ENCODE peak calls at places on chromosomes 7 and 10, in nine cellular contexts. D is Karpas-422; C is cerebellar cortex; U is kidney epithelial cell; T is activated CD8-positive, alpha-beta memory T cell treated with anti-CD3 and anti-CD28 coated beads for 48 hours; X is fibroblast of pulmonary artery; S is GDM1; V is stimulated activated CD4-positive, alpha-beta T cell treated with anti-CD3 and anti-CD28 coated beads, Interleukin-2, amount 100 ng/mL, for 24 hours; F is activated effector memory CD4-positive, alpha-beta T cell treated with anti-CD3 and anti-CD28 coated beads, Interleukin-2, amount 50 U/mL, for 16 hours. B is an unnamed sample.

GRCh38 chr10:103807996-103808395 is 47.4 kb downstream of the SH3PXD2A start:
- DNase-seq in D (no peak), C (no peak), U (no peak), T (no peak), X (no peak), S (no peak), V (no peak), F (no peak), B (no peak)

GRCh38 chr10:31749293-31749692 is 179.3 kb downstream of the ARHGAP12 start:
- DNase-seq in D (no peak), C (no peak), U (no peak), T (no peak), X (no peak), S (no peak), V (no peak), F (no peak), B (no peak)

GRCh38 chr7:74290999-74291441 is 1.8 kb downstream of the CLIP2 start:
- DNase-seq in D (no peak), C (no peak), U (no peak), T (no peak), X (no peak), S (no peak), V (no peak), F (no peak), B (no peak)

GRCh38 chr10:22621726-22622125 is 92.7 kb downstream of the PIP4K2A start:
- DNase-seq in D (no peak), C (no peak), U (no peak), T (no peak), X (no peak), S (no peak), V (no peak), F (no peak), B (no peak)

GRCh38 chr10:58590152-58590551 is 77.5 kb downstream of the BICC1 start:
- DNase-seq in D (no peak), C (no peak), U (peak), T (no peak), X (peak), S (no peak), V (no peak), F (no peak), B (no peak)

GRCh38 chr7:55733584-55733983 is 129.0 kb downstream of the SEPTIN14 start:
- DNase-seq in D (no peak), C (no peak), U (peak), T (no peak), X (peak), S (no peak), V (no peak), F (no peak), B (no peak)

GRCh38 chr7:135620980-135621850 is 41.1 kb upstream of the STMP1 start:
- DNase-seq in D (peak), C (peak), U (peak), T (no peak), X (peak), S (peak), V (peak), F (no peak), B (no peak)

GRCh38 chr7:130598056-130598455 is 70.5 kb downstream of the COPG2 start:
- DNase-seq in D (no peak), C (no peak), U (no peak), T (no peak), X (no peak), S (no peak), V (no peak), F (no peak), B (no peak)

GRCh38 chr7:102432476-102433318 is 678 bp upstream of the ORAI2 start:
- DNase-seq in D (no peak), C (peak), U (no peak), T (no peak), X (no peak), S (no peak), V (no peak), F (no peak), B (peak)

GRCh38 chr7:116315293-116315692 is 105.0 kb downstream of the TES start:
- DNase-seq in D (no peak), C (no peak), U (peak), T (no peak), X (no peak), S (no peak), V (no peak), F (no peak), B (no peak)

GRCh38 chr7:81488210-81488609 is 281.6 kb downstream of the HGF start:
- DNase-seq in D (no peak), C (no peak), U (no peak), T (no peak), X (no peak), S (no peak), V (no peak), F (no peak), B (no peak)

GRCh38 chr10:92436611-92437010 is 137.3 kb downstream of the IDE start:
- DNase-seq in D (no peak), C (no peak), U (no peak), T (no peak), X (no peak), S (no peak), V (no peak), F (no peak), B (no peak)

GRCh38 chr7:94451276-94451675 is 56.6 kb downstream of the COL1A2 start:
- DNase-seq in D (no peak), C (no peak), U (no peak), T (no peak), X (no peak), S (no peak), V (no peak), F (no peak), B (no peak)

GRCh38 chr10:98038333-98038732 is 7.9 kb upstream of the CRTAC1 start:
- DNase-seq in D (no peak), C (no peak), U (no peak), T (no peak), X (no peak), S (no peak), V (no peak), F (no peak), B (no peak)

GRCh38 chr10:115566867-115567266 is 473.7 kb downstream of the ATRNL1 start:
- DNase-seq in D (no peak), C (no peak), U (no peak), T (no peak), X (no peak), S (no peak), V (no peak), F (no peak), B (no peak)

GRCh38 chr7:157347217-157347904 is 10.6 kb downstream of the DNAJB6 start:
- DNase-seq in D (no peak), C (no peak), U (no peak), T (no peak), X (peak), S (no peak), V (no peak), F (no peak), B (no peak)

GRCh38 chr7:7577888-7578287 is 11.2 kb downstream of the MIOS start:
- DNase-seq in D (no peak), C (no peak), U (no peak), T (no peak), X (no peak), S (no peak), V (no peak), F (no peak), B (no peak)

GRCh38 chr10:132733926-132734325 is 52.0 kb downstream of the NKX6-2 start:
- DNase-seq in D (no peak), C (no peak), U (no peak), T (no peak), X (no peak), S (no peak), V (no peak), F (no peak), B (no peak)

GRCh38 chr7:82578430-82578829 is 134.9 kb upstream of the CACNA2D1 start:
- DNase-seq in D (no peak), C (no peak), U (no peak), T (no peak), X (peak), S (no peak), V (no peak), F (no peak), B (no peak)

GRCh38 chr7:90669492-90669891 is 73.4 kb downstream of the CDK14 start:
- DNase-seq in D (no peak), C (no peak), U (no peak), T (no peak), X (no peak), S (no peak), V (no peak), F (no peak), B (no peak)

GRCh38 chr7:72336887-72337821 is 75.0 kb downstream of the CALN1 start:
- DNase-seq in D (no peak), C (peak), U (no peak), T (no peak), X (no peak), S (peak), V (no peak), F (no peak), B (no peak)

GRCh38 chr7:150642926-150643325 is 10.7 kb upstream of the GIMAP6 start:
- DNase-seq in D (no peak), C (no peak), U (no peak), T (no peak), X (no peak), S (no peak), V (no peak), F (no peak), B (no peak)

GRCh38 chr10:34978080-34978479 is 112.1 kb downstream of the CUL2 start:
- DNase-seq in D (no peak), C (no peak), U (no peak), T (no peak), X (no peak), S (no peak), V (no peak), F (no peak), B (no peak)

GRCh38 chr7:112018305-112019030 is 187.7 kb downstream of the DOCK4 start:
- DNase-seq in D (no peak), C (no peak), U (no peak), T (no peak), X (peak), S (no peak), V (no peak), F (no peak), B (no peak)

GRCh38 chr10:4221315-4221714 is 436.3 kb upstream of the KLF6 start:
- DNase-seq in D (peak), C (no peak), U (no peak), T (no peak), X (no peak), S (no peak), V (no peak), F (no peak), B (no peak)

GRCh38 chr7:152313879-152314604 is 121.8 kb downstream of the KMT2C start:
- DNase-seq in D (peak), C (no peak), U (peak), T (no peak), X (peak), S (no peak), V (no peak), F (no peak), B (no peak)

GRCh38 chr7:26278769-26279168 is 12.9 kb upstream of the SNX10 start:
- DNase-seq in D (peak), C (peak), U (no peak), T (no peak), X (no peak), S (no peak), V (no peak), F (no peak), B (no peak)

GRCh38 chr7:519974-520458 is 370 bp upstream of the PDGFA start:
- DNase-seq in D (peak), C (peak), U (no peak), T (no peak), X (peak), S (peak), V (no peak), F (peak), B (peak)

GRCh38 chr7:143485500-143485899 is 7.8 kb downstream of the TAS2R41 start:
- DNase-seq in D (no peak), C (no peak), U (no peak), T (no peak), X (no peak), S (no peak), V (no peak), F (no peak), B (no peak)

GRCh38 chr10:35056686-35057085 is 33.5 kb downstream of the CUL2 start:
- DNase-seq in D (no peak), C (no peak), U (no peak), T (no peak), X (no peak), S (no peak), V (no peak), F (no peak), B (no peak)

GRCh38 chr7:73606801-73607691 is 17.3 kb downstream of the MLXIPL start:
- DNase-seq in D (peak), C (peak), U (no peak), T (peak), X (peak), S (peak), V (peak), F (peak), B (peak)

B was measured in stimulated activated naive CD8-positive, alpha-beta T cell treated with anti-CD3 and anti-CD28 coated beads, Interleukin-15, amount 100 ng/mL, for 72 hours.